ENCODE peak calls at places on chromosome 10, in four cellular contexts. W is A673, I is RWPE2, Y is HCT116. H is an unnamed sample.

GRCh38 chr10:81116201-81116600 is 578.5 kb downstream of the SH2D4B start:
- DNase-seq in W (no peak), I (no peak), Y (no peak), H (peak)

GRCh38 chr10:103553743-103554487 is 60.4 kb downstream of the NEURL1 start:
- DNase-seq in W (no peak), I (no peak), Y (no peak), H (no peak)

GRCh38 chr10:88389456-88389855 is 193.7 kb downstream of the RNLS start:
- DNase-seq in W (peak), I (no peak), Y (no peak), H (peak)

GRCh38 chr10:62027841-62028501 is 126.5 kb downstream of the ARID5B start:
- DNase-seq in W (no peak), I (no peak), Y (no peak), H (peak)

GRCh38 chr10:114576716-114577115 is 81.4 kb downstream of the ABLIM1 start:
- DNase-seq in W (no peak), I (no peak), Y (no peak), H (no peak)

GRCh38 chr10:50362547-50363125 is 111.3 kb upstream of the ASAH2 start:
- DNase-seq in W (no peak), I (no peak), Y (no peak), H (peak)

GRCh38 chr10:60334991-60335390 is 54.7 kb downstream of the ANK3 start:
- DNase-seq in W (no peak), I (no peak), Y (no peak), H (no peak)

GRCh38 chr10:49606981-49607535 is 3.1 kb upstream of the SLC18A3 start:
- DNase-seq in W (peak), I (peak), Y (no peak), H (peak)

GRCh38 chr10:78777466-78778256 is 291.1 kb upstream of the ZMIZ1 start:
- DNase-seq in W (no peak), I (peak), Y (no peak), H (no peak)

GRCh38 chr10:58784361-58784760 is 271.7 kb downstream of the BICC1 start:
- DNase-seq in W (no peak), I (no peak), Y (no peak), H (peak)

GRCh38 chr10:31213959-31214358 is 105.1 kb upstream of the ZEB1 start:
- DNase-seq in W (no peak), I (no peak), Y (no peak), H (no peak)
- TF ChIP-seq CTCF in W (no peak), I (no peak), Y (no peak), H (no peak)

GRCh38 chr10:28410420-28411135 is 107.7 kb upstream of the MPP7 start:
- DNase-seq in W (no peak), I (no peak), Y (no peak), H (no peak)
- TF ChIP-seq CTCF in W (peak), I (peak), Y (peak), H (no peak)

GRCh38 chr10:14200645-14201534 is 129.8 kb downstream of the FRMD4A start:
- DNase-seq in W (peak), I (no peak), Y (no peak), H (peak)
- TF ChIP-seq CTCF in W (peak), I (peak), Y (peak), H (no peak)

GRCh38 chr10:93077860-93078337 is 4.2 kb downstream of the CYP26A1 start:
- DNase-seq in W (no peak), I (no peak), Y (no peak), H (no peak)

GRCh38 chr10:93081834-93082233 is 8.1 kb downstream of the CYP26A1 start:
- DNase-seq in W (no peak), I (no peak), Y (no peak), H (no peak)

GRCh38 chr10:93079663-93080349 is 6.1 kb downstream of the CYP26A1 start:
- DNase-seq in W (no peak), I (no peak), Y (no peak), H (no peak)

GRCh38 chr10:93081296-93081695 is 7.6 kb downstream of the CYP26A1 start:
- DNase-seq in W (no peak), I (no peak), Y (no peak), H (no peak)

GRCh38 chr10:93080350-93081046 is 6.8 kb downstream of the CYP26A1 start:
- DNase-seq in W (peak), I (no peak), Y (peak), H (peak)
- TF ChIP-seq CTCF in W (peak), I (peak), Y (peak), H (peak)

DNA sequence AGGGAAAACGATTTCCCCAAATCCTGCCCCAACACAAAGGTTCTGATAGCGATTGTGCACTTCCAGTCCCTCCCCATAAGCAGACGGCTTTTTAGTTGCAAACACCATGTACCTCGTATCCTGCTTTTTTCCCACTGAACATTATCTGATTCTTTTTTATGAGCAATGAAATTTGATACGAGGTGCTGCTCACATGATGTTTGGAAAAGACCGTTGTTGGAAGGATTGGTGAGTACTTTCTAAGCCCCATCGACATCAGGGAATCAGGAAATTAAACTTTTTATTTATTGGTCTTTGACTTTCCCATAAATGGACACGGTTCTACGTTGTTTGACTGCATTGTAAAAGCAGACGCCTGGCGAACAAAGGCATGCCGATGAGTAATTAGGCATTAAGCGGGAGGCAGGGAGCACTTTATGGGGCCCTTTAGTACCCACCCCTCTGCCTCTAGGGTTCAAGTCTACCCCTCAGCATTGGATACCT is 49.4 kb downstream of the TEX36 start:
- DNase-seq in W (peak), I (no peak), Y (peak), H (peak)
- TF ChIP-seq CTCF in W (no peak), I (no peak), Y (no peak), H (no peak)

GRCh38 chr10:130046591-130046990 is 64.0 kb downstream of the C10orf143 start:
- DNase-seq in W (no peak), I (peak), Y (no peak), H (no peak)

GRCh38 chr10:130044067-130045061 is 66.3 kb downstream of the C10orf143 start:
- DNase-seq in W (no peak), I (peak), Y (no peak), H (no peak)

GRCh38 chr10:130045801-130046321 is 64.8 kb downstream of the C10orf143 start:
- DNase-seq in W (no peak), I (peak), Y (no peak), H (no peak)

GRCh38 chr10:130043491-130043890 is 67.1 kb downstream of the C10orf143 start:
- DNase-seq in W (no peak), I (no peak), Y (no peak), H (no peak)

DNA sequence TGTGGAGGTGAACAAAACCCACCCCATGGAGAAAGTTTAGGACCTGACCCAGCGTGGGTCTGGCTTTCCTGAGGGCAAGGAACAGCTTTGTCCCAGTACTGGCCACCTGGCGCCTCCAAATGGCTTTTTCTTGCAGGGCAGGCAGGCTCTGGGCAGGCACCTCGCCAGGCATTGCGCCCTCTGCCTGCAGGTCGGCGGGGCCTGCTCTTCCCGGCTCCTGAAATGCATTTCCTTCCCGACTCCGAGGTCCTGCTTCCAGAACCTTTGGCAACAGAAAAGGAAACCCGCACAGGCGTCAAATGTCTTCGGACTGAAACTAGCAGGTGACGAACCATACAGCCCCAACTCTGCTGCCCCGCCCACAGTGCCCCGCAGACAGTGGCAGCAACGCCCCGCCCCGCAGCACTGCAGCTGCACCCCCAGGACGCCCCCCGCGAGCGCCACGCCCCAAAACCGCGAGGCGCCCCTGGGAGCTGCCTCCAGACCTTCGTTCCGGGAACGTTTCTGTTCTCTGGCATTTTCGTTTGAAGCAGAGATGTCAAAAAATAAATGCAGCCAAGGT is 65.5 kb downstream of the C10orf143 start:
- DNase-seq in W (peak), I (peak), Y (peak), H (peak)
- TF ChIP-seq CTCF in W (peak), I (peak), Y (peak), H (peak)

DNA sequence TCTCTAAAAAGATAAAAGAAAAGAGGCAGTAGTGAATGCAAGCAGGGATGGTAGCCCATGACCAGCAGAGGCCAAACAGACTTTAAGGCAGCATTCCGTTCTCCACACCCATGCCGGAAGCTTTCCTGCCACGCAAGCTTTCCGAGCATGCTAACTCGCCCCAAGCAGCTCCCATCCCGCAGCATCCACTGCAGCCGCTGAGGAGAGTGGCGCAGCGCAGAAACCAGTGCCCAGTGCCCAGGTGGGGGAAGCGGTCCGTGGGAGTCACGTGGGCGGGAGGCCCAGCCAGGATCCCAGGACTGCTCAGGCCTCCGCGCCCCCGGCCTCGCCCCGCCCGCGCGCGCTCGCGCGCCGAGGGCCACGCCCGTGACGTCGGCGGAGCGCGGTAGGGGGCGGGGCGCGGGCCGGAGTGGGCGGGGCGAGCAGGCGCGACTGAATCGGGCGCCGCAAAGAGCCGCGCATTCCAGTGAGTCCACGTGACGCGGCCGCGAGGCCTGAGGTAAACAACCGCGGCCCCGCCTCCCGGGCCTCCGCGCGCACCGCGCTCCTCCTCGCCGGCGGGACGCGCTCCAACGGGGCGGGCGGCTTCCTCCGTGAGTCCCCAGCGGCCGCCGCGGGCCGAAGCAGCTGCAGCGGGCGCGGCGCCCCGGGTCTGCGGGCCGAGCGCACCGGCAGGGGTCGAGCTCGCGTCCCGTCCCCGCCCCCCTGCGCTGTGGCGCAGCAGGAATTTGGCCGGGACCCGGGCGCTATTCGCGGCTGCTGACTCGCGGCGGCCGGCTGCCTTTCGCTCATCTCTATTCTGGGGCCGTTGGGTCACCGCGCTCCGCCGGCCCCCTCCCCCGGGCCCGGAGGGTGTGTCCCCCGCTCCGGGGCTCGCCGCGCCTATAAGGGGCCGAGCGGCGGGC is at the start of gene OTUD1:
- DNase-seq in W (peak), I (peak), Y (peak), H (peak)
- TF ChIP-seq CTCF in W (no peak), I (no peak), Y (no peak), H (no peak)

DNA sequence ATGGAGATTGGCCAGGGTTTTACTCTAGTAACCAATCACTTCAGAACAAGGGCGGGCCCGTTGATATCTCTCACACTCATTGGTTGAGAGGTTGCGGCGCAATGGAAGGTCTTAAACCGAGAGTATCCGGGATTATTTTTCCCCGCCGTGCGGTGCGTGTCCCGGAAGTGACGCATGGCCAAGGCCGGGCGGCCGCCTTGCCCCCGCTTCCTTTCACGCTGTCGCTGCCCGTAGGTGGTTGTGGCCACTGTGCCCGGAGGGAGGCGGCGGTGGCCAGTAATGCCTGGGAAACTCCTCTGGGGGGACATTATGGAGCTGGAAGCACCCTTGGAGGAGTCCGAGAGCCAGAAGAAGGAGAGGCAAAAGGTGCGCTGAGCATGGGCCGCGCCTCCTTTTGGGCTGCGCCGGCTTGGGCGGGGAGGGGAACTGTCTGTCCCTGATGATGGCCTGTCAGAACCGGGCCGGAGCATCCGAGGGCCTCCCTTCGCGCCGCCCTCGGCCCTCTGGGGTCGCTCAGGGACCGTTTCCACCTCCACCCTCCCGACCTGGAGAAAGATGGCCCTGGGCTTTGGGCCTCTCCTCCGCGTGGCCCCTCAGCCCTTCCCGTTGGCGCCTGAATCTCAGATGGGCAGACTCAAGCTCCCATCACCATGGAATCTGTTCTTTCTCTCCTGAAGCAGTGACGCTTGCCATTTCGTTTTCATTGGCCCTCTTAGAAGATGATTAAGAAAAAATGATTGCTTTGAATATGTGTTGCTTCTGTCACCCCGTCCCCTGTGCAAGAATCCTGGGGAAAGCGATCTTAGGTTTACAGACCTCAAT is at the start of gene DDX50:
- DNase-seq in W (peak), I (peak), Y (peak), H (peak)
- TF ChIP-seq CTCF in W (no peak), I (no peak), Y (no peak), H (no peak)

DNA sequence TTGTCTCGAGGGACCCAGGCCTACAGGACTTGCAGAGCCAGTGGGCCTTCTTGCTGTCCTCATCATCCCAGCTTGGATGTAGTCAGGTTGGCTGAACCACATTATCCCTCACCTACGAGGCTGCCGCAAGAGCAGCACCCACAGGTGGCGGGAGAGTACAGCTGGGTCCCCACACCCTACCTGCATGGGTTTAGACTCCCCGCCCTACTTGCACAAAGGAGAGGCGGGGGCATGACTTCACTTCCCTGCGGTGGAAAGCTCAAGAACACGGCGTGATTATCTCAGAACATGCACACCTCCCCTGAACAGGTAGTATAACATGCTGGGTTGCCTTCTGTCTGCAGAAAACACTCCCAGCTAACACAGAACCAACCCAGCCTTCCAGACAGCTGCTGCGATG is 57.5 kb downstream of the CTBP2 start:
- DNase-seq in W (no peak), I (no peak), Y (no peak), H (no peak)
- TF ChIP-seq CTCF in W (no peak), I (peak), Y (no peak), H (no peak)